ENCODE peak calls at places on chromosomes 16 and 17, in four cellular contexts. T is skeletal muscle cell, P is Daoy, I is NCI-H2029. G is an unnamed sample.

GRCh38 chr16:3662601-3663000 is 8.1 kb downstream of the DNASE1 start:
- DNase-seq in T (no peak), P (no peak), I (no peak), G (no peak)

GRCh38 chr17:35560703-35561102 is at the start of gene SLFN14:
- DNase-seq in T (no peak), P (no peak), I (no peak), G (no peak)

GRCh38 chr16:67277294-67277998 is 1.9 kb upstream of the PLEKHG4 start:
- DNase-seq in T (peak), P (peak), I (no peak), G (peak)

GRCh38 chr16:3472878-3473595 is 22.3 kb downstream of the C16orf90 start:
- DNase-seq in T (no peak), P (no peak), I (no peak), G (no peak)

GRCh38 chr17:58487589-58488427 is at the start of gene HSF5:
- DNase-seq in T (no peak), P (no peak), I (no peak), G (no peak)

GRCh38 chr17:81097134-81097942 is 62.4 kb downstream of the BAIAP2 start:
- DNase-seq in T (peak), P (peak), I (no peak), G (peak)

GRCh38 chr16:55913717-55914116 is 38.5 kb upstream of the CES5A start:
- DNase-seq in T (no peak), P (no peak), I (no peak), G (no peak)

GRCh38 chr17:38632334-38632733 is 26.6 kb upstream of the SRCIN1 start:
- DNase-seq in T (no peak), P (no peak), I (no peak), G (no peak)

GRCh38 chr17:44878627-44879221 is 20.5 kb downstream of the EFTUD2 start:
- DNase-seq in T (no peak), P (peak), I (no peak), G (no peak)

GRCh38 chr17:74599531-74599939 is 7.5 kb upstream of the CD300LD start:
- DNase-seq in T (no peak), P (no peak), I (no peak), G (no peak)

GRCh38 chr16:31118223-31119155 is 1.0 kb downstream of the KAT8 start:
- DNase-seq in T (peak), P (no peak), I (no peak), G (no peak)

GRCh38 chr16:20327444-20328041 is at the start of gene GP2:
- DNase-seq in T (no peak), P (no peak), I (peak), G (no peak)

GRCh38 chr16:74568961-74569631 is 37.8 kb downstream of the GLG1 start:
- DNase-seq in T (no peak), P (no peak), I (no peak), G (no peak)

GRCh38 chr17:17713839-17714238 is 32.6 kb downstream of the RAI1 start:
- DNase-seq in T (no peak), P (peak), I (no peak), G (no peak)

GRCh38 chr16:85616608-85617311 is 3.6 kb downstream of the GSE1 start:
- DNase-seq in T (no peak), P (no peak), I (no peak), G (no peak)

GRCh38 chr16:13923703-13924298 is 3.8 kb downstream of the ERCC4 start:
- DNase-seq in T (peak), P (peak), I (peak), G (no peak)

GRCh38 chr16:31113420-31114124 is 3.9 kb upstream of the KAT8 start:
- DNase-seq in T (no peak), P (no peak), I (no peak), G (no peak)

GRCh38 chr17:66275651-66276050 is 26.8 kb upstream of the PRKCA start:
- DNase-seq in T (peak), P (peak), I (no peak), G (peak)